ENCODE peak calls at places on chromosomes 13 and 19, in nine cellular contexts. T is type B pancreatic cell; P is stimulated activated naive CD8-positive, alpha-beta T cell treated with anti-CD3 and anti-CD28 coated beads, Interleukin-15, Interleukin-2, amounts not matched to agents 100 U/mL and 50 U/mL, for 24 hours; V is NCI-H1694; N is Daoy; E is GM23338; F is SHP77; J is T-helper 2 cell; W is A549. B is an unnamed sample.

GRCh38 chr13:89784161-89784809 is 1563.2 kb upstream of the MIR17HG start:
- DNase-seq in T (no peak), P (no peak), V (no peak), N (no peak), E (no peak), F (no peak), J (no peak), W (no peak), B (no peak)

GRCh38 chr13:73981595-73981994 is 152.6 kb downstream of the KLF12 start:
- DNase-seq in T (no peak), P (no peak), V (no peak), N (no peak), E (no peak), F (no peak), J (no peak), W (no peak), B (no peak)

GRCh38 chr13:97434417-97435296 is 688 bp downstream of the RAP2A start:
- DNase-seq in T (peak; percentile 72), P (peak; percentile 44), V (no peak), N (peak; percentile 39), E (peak; percentile 28), F (peak; percentile 75), J (peak; percentile 38), W (peak; percentile 31), B (no peak)

GRCh38 chr19:7965259-7965841 is 21.9 kb upstream of the TIMM44 start:
- DNase-seq in T (no peak), P (no peak), V (no peak), N (no peak), E (no peak), F (no peak), J (no peak), W (no peak), B (no peak)

GRCh38 chr13:60629158-60629557 is 232.1 kb downstream of the TDRD3 start:
- DNase-seq in T (no peak), P (no peak), V (no peak), N (no peak), E (peak; percentile 16), F (no peak), J (no peak), W (no peak), B (no peak)

GRCh38 chr19:47790398-47790814 is 11.9 kb downstream of the SELENOW start:
- DNase-seq in T (peak; percentile 82), P (peak; percentile 95), V (peak; percentile 75), N (peak; percentile 81), E (peak; percentile 98), F (peak; percentile 78), J (peak; percentile 78), W (peak; percentile 85), B (peak; percentile 50)

GRCh38 chr19:46721269-46722003 is 4.5 kb upstream of the PRKD2 start:
- DNase-seq in T (no peak), P (no peak), V (no peak), N (no peak), E (peak; percentile 66), F (no peak), J (no peak), W (no peak), B (no peak)

GRCh38 chr19:30558793-30559192 is 186.6 kb downstream of the ZNF536 start:
- DNase-seq in T (no peak), P (no peak), V (no peak), N (no peak), E (no peak), F (no peak), J (no peak), W (no peak), B (no peak)

GRCh38 chr13:41613984-41614581 is 156.7 kb downstream of the RGCC start:
- DNase-seq in T (no peak), P (no peak), V (no peak), N (no peak), E (no peak), F (no peak), J (no peak), W (no peak), B (no peak)

GRCh38 chr13:47679391-47679790 is 321.7 kb downstream of the SUCLA2 start:
- DNase-seq in T (no peak), P (no peak), V (no peak), N (no peak), E (no peak), F (no peak), J (no peak), W (no peak), B (no peak)

GRCh38 chr19:15197275-15198005 is 3.4 kb downstream of the NOTCH3 start:
- DNase-seq in T (no peak), P (no peak), V (no peak), N (peak; percentile 39), E (no peak), F (peak; percentile 48), J (no peak), W (no peak), B (peak; percentile 8)

GRCh38 chr13:75368167-75368566 is 113.8 kb downstream of the TBC1D4 start:
- DNase-seq in T (no peak), P (no peak), V (no peak), N (peak; percentile 77), E (no peak), F (no peak), J (no peak), W (no peak), B (no peak)

GRCh38 chr19:52140077-52140710 is 456 bp upstream of the ZNF616 start:
- DNase-seq in T (no peak), P (no peak), V (no peak), N (no peak), E (no peak), F (no peak), J (no peak), W (no peak), B (no peak)

GRCh38 chr13:99980201-99981114 is 1.1 kb upstream of the ZIC2 start:
- DNase-seq in T (peak; percentile 85), P (peak; percentile 69), V (peak; percentile 72), N (peak; percentile 91), E (peak; percentile 85), F (no peak), J (peak; percentile 54), W (peak; percentile 87), B (no peak)

GRCh38 chr13:96652506-96652905 is 341.8 kb downstream of the OXGR1 start:
- DNase-seq in T (no peak), P (no peak), V (no peak), N (no peak), E (no peak), F (no peak), J (no peak), W (no peak), B (no peak)

GRCh38 chr13:110445722-110446569 is 115.6 kb downstream of the RAB20 start:
- DNase-seq in T (no peak), P (no peak), V (no peak), N (no peak), E (no peak), F (no peak), J (no peak), W (no peak), B (no peak)

GRCh38 chr13:34017231-34017630 is 199.3 kb downstream of the RFC3 start:
- DNase-seq in T (no peak), P (no peak), V (no peak), N (no peak), E (no peak), F (no peak), J (no peak), W (no peak), B (no peak)

GRCh38 chr13:50153401-50153800 is 138.2 kb downstream of the KCNRG start:
- DNase-seq in T (no peak), P (no peak), V (no peak), N (no peak), E (no peak), F (no peak), J (no peak), W (no peak), B (no peak)

GRCh38 chr19:19662866-19663291 is 597 bp downstream of the ATP13A1 start:
- DNase-seq in T (no peak), P (no peak), V (no peak), N (no peak), E (no peak), F (no peak), J (no peak), W (no peak), B (no peak)

GRCh38 chr19:29941828-29942403 is at the start of gene URI1:
- DNase-seq in T (peak; percentile 97), P (peak; percentile 97), V (peak; percentile 68), N (peak; percentile 94), E (peak; percentile 90), F (peak; percentile 80), J (peak; percentile 88), W (peak; percentile 96), B (peak; percentile 33)

GRCh38 chr13:45068036-45069001 is 52.0 kb upstream of the GTF2F2 start:
- DNase-seq in T (no peak), P (no peak), V (no peak), N (no peak), E (no peak), F (peak; percentile 63), J (no peak), W (no peak), B (peak; percentile 41)

GRCh38 chr13:109096101-109096500 is 466.7 kb downstream of the MYO16 start:
- DNase-seq in T (no peak), P (no peak), V (no peak), N (peak; percentile 28), E (no peak), F (no peak), J (no peak), W (no peak), B (no peak)

GRCh38 chr19:17248011-17248776 is 2.5 kb upstream of the NR2F6 start:
- DNase-seq in T (no peak), P (no peak), V (no peak), N (no peak), E (peak; percentile 91), F (peak; percentile 20), J (no peak), W (no peak), B (no peak)

GRCh38 chr19:10193666-10194499 is 870 bp downstream of the DNMT1 start:
- DNase-seq in T (peak; percentile 72), P (peak; percentile 16), V (no peak), N (peak; percentile 69), E (peak; percentile 65), F (no peak), J (no peak), W (peak; percentile 6), B (no peak)

GRCh38 chr19:51708811-51709210 is 15.0 kb downstream of the HAS1 start:
- DNase-seq in T (no peak), P (no peak), V (no peak), N (no peak), E (no peak), F (no peak), J (no peak), W (no peak), B (no peak)

GRCh38 chr13:47945738-47946137 is 55.3 kb downstream of the SUCLA2 start:
- DNase-seq in T (no peak), P (no peak), V (no peak), N (peak; percentile 2), E (no peak), F (no peak), J (no peak), W (peak; percentile 22), B (no peak)

GRCh38 chr13:35697281-35697680 is 220.8 kb upstream of the MAB21L1 start:
- DNase-seq in T (no peak), P (no peak), V (no peak), N (no peak), E (peak; percentile 27), F (no peak), J (no peak), W (no peak), B (no peak)

GRCh38 chr19:48651682-48652046 is 5.7 kb upstream of the CA11 start:
- DNase-seq in T (no peak), P (no peak), V (no peak), N (no peak), E (no peak), F (no peak), J (no peak), W (no peak), B (no peak)

GRCh38 chr13:36880961-36881360 is 39.1 kb downstream of the SMAD9 start:
- DNase-seq in T (no peak), P (no peak), V (no peak), N (no peak), E (no peak), F (no peak), J (no peak), W (no peak), B (no peak)

GRCh38 chr13:47484564-47484963 is 516.5 kb downstream of the SUCLA2 start:
- DNase-seq in T (no peak), P (no peak), V (no peak), N (no peak), E (no peak), F (no peak), J (no peak), W (no peak), B (no peak)

GRCh38 chr13:99421758-99422555 is 79.3 kb upstream of the TM9SF2 start:
- DNase-seq in T (no peak), P (no peak), V (no peak), N (no peak), E (no peak), F (no peak), J (no peak), W (no peak), B (no peak)